ENCODE peak calls at places on chromosomes 5 and 9, in four cellular contexts. L is mesendoderm, A is IMR-90, C is H9. Y is an unnamed sample.

GRCh38 chr9:4714266-4715016 is 26.6 kb downstream of the AK3 start:
- DNase-seq in A (peak), L (no peak), C (no peak), Y (no peak)

GRCh38 chr9:133153227-133154096 is 10.3 kb downstream of the GBGT1 start:
- DNase-seq in C (peak), A (no peak), L (no peak), Y (no peak)

GRCh38 chr5:155046591-155046990 is 33.0 kb downstream of the KIF4B start:
- DNase-seq in L (peak), A (no peak), C (peak), Y (no peak)

GRCh38 chr9:112819635-112820496 is 69.3 kb downstream of the SNX30 start:
- DNase-seq in L (peak), C (peak), A (peak), Y (no peak)

GRCh38 chr5:129384736-129385135 is 75.4 kb upstream of the ADAMTS19 start:
- DNase-seq in L (no peak), C (no peak), A (no peak), Y (no peak)

GRCh38 chr5:82975396-82975795 is 101.8 kb downstream of the TMEM167A start:
- DNase-seq in C (no peak), A (no peak), L (peak), Y (no peak)

GRCh38 chr5:893711-894110 is 1.0 kb downstream of the TRIP13 start:
- DNase-seq in C (no peak), A (no peak), L (no peak), Y (no peak)

GRCh38 chr5:150159741-150160179 is 4.1 kb upstream of the PDGFRB start:
- DNase-seq in L (no peak), C (no peak), A (peak), Y (no peak)

GRCh38 chr5:111704452-111705085 is 52.4 kb downstream of the NREP start:
- DNase-seq in L (no peak), A (no peak), C (no peak), Y (no peak)

GRCh38 chr5:56501949-56502557 is 268.9 kb upstream of the ANKRD55 start:
- DNase-seq in A (peak), L (no peak), C (no peak), Y (no peak)

GRCh38 chr5:149372932-149373331 is 6.2 kb downstream of the IL17B start:
- DNase-seq in A (no peak), L (no peak), C (no peak), Y (no peak)

GRCh38 chr5:177426566-177427210 is at the start of gene GRK6:
- DNase-seq in A (no peak), L (peak), C (no peak), Y (no peak)

GRCh38 chr5:123294544-123294943 is 128.7 kb downstream of the CEP120 start:
- DNase-seq in A (no peak), L (no peak), C (no peak), Y (no peak)

GRCh38 chr5:133605323-133605722 is 7.0 kb downstream of the FSTL4 start:
- DNase-seq in A (no peak), C (no peak), L (no peak), Y (no peak)
- H4K5ac ChIP-seq in A (no peak), C (no peak), L (no peak), Y (no peak)

DNA sequence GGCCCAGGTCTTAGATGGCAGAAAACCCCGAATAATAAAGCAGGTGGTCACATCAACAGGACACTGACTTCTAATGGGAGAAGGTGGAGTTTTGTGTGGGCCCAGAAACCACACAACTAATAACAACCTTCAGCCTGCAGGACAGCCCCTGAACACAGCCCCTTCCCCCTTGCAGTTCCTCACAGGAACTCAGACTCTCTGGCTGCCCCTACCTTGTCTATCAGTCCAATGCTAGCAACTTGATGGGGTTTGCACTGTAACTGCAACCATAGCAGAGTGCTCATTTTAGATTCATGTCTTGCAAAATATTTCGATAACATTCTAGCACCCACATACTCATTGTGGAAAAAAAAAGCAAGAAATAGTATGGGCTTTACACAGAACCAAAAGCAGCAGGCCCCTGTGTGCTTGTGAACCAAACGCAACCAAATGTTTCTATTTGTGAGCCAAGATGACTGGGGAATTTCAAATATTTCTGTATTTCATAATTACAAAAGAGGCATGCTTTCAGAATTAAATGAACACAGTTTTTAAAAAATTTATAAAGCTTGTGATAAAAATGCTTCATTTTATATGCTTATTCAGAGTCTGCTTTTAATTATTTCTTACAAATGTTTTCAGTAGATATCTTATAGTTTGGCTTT is 62.7 kb upstream of the PDE4D start:
- DNase-seq in L (no peak), A (no peak), C (no peak), Y (no peak)
- H4K5ac ChIP-seq in L (no peak), A (no peak), C (no peak), Y (no peak)

GRCh38 chr5:95996904-95997751 is 35.5 kb upstream of the ELL2 start:
- DNase-seq in L (peak), C (no peak), A (no peak), Y (no peak)
- H4K5ac ChIP-seq in L (no peak), C (no peak), A (no peak), Y (no peak)

GRCh38 chr5:2186472-2187015 is 303.8 kb upstream of the IRX4 start:
- DNase-seq in A (no peak), L (no peak), C (no peak), Y (peak)

GRCh38 chr5:2187687-2188086 is 305.0 kb upstream of the IRX4 start:
- DNase-seq in C (peak), L (no peak), A (no peak), Y (no peak)

GRCh38 chr5:2188661-2189060 is 305.9 kb upstream of the IRX4 start:
- DNase-seq in C (no peak), A (no peak), L (no peak), Y (peak)

GRCh38 chr5:2187156-2187555 is 304.4 kb upstream of the IRX4 start:
- DNase-seq in A (no peak), L (no peak), C (no peak), Y (peak)

GRCh38 chr5:2188137-2188536 is 305.4 kb upstream of the IRX4 start:
- DNase-seq in L (no peak), A (no peak), C (no peak), Y (no peak)
- H4K5ac ChIP-seq in L (no peak), A (no peak), C (no peak), Y (no peak)

DNA sequence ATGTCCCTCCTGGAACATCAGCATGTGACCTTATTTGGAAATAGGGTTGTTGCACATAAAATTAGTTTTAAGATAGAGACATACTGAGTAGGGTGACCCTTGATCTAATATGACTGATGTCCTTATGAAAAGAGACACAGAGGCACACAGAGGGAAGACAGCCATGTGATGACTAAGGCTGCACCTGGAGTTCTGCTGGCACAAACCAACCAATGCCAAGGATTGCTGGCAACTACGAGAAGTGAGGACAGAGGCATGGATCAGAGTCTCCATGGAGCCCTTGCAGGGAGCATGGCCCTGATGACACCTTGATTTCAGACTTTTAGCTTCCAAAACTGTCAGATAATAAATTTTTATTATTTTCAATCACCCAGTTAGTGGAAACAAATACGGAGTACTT is 101.9 kb downstream of the FBXL7 start:
- DNase-seq in C (no peak), A (no peak), L (no peak), Y (no peak)
- H4K5ac ChIP-seq in C (no peak), A (no peak), L (no peak), Y (no peak)

GRCh38 chr9:16729656-16730055 is 140.8 kb downstream of the BNC2 start:
- DNase-seq in C (no peak), A (peak), L (no peak), Y (no peak)

GRCh38 chr9:16730162-16730561 is 140.3 kb downstream of the BNC2 start:
- DNase-seq in L (peak), A (no peak), C (no peak), Y (no peak)

GRCh38 chr9:16735000-16735399 is 135.5 kb downstream of the BNC2 start:
- DNase-seq in C (no peak), A (no peak), L (no peak), Y (no peak)

GRCh38 chr9:16728128-16728505 is 142.4 kb downstream of the BNC2 start:
- DNase-seq in C (no peak), L (no peak), A (peak), Y (no peak)

DNA sequence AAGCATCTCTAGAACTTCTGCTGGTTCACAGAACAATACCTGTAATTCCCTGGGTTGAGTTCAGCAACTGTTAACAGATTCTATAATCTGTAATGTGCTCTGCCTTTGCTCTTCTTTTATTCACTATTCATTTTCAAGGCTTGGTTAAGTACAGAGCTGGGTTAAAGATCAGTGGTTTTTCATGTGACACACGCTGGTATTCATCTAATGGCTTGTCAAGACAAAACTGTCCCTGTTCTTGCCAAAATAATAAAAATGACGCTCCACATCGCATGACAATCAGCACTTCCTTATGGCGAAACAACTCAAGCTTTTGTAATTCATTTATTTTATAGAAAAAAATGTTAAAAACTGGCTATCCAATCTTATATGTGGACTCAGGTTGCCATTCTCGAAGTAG is 137.9 kb downstream of the BNC2 start:
- DNase-seq in C (no peak), A (no peak), L (no peak), Y (no peak)
- H4K5ac ChIP-seq in C (no peak), A (no peak), L (no peak), Y (no peak)

DNA sequence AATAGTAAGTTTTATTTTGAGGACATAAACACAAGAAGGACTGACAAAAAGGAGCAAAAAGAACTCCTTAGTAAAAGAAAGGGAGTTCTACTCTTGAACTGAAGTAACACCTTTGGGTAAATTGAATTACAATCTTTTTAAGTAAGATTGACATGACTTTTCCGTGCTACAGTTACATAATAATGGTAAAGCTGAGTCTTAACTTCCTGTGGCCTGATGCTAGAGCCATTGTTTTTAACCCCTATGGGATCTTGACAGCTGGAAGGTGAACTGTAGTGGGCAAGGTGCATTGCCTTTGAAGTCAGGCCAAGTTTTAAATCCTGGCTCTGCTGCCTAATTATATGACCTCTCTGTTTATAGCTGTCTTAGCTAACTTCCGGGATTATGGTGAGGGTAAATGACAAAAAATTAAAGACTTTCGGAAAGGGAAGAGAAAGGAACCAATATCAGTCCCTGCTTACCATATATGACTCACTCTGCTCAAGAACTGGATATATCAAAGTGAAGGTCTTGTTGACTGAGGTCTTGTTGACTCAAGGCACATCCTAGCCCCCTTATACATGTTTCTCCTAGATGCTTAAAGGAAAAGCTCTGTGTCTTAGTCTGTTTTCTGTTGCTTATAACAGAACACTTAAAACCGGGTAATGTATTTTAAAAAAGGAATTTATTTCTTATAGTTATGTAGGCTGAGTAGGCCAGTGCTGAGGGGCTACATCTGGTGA is 6.8 kb downstream of the HSD17B4 start:
- DNase-seq in C (peak), L (no peak), A (no peak), Y (no peak)
- H4K5ac ChIP-seq in C (no peak), L (no peak), A (no peak), Y (peak)

Y was measured in H1.